ENCODE peak calls at places on chromosomes 13 and 19, in five cellular contexts. O, T, M, V and S are unnamed samples. For H3K4me1, the result is how much of the 10 kb centered on the place peaks cover.

GRCh38 chr13:109756778-109757177 is 29.6 kb downstream of the IRS2 start:
- DNase-seq in O (no peak), T (no peak), M (no peak), V (no peak), S (no peak)

GRCh38 chr13:105874808-105875207 is 660.7 kb downstream of the EFNB2 start:
- DNase-seq in O (no peak), T (no peak), M (no peak), V (no peak), S (no peak)

GRCh38 chr13:50697746-50698526 is 145.6 kb downstream of the DLEU7 start:
- DNase-seq in O (no peak), T (peak), M (no peak), V (no peak), S (no peak)

GRCh38 chr13:67792151-67792665 is 562.1 kb upstream of the PCDH9 start:
- DNase-seq in O (no peak), T (no peak), M (no peak), V (no peak), S (no peak)

GRCh38 chr13:48110132-48110868 is 15.4 kb upstream of the MED4 start:
- DNase-seq in O (no peak), T (no peak), M (no peak), V (no peak), S (no peak)

GRCh38 chr13:95155504-95155903 is 145.7 kb downstream of the ABCC4 start:
- DNase-seq in O (no peak), T (no peak), M (no peak), V (no peak), S (no peak)

GRCh38 chr13:42539670-42540069 is 34.3 kb upstream of the TNFSF11 start:
- DNase-seq in O (no peak), T (no peak), M (no peak), V (no peak), S (no peak)

GRCh38 chr13:38530492-38530891 is 156.4 kb upstream of the FREM2 start:
- DNase-seq in O (no peak), T (no peak), M (no peak), V (no peak), S (no peak)

GRCh38 chr19:34306213-34306661 is 51.9 kb downstream of the GARRE1 start:
- DNase-seq in O (no peak), T (no peak), M (no peak), V (peak), S (no peak)

GRCh38 chr13:31413531-31413930 is 213.8 kb downstream of the B3GLCT start:
- DNase-seq in O (no peak), T (no peak), M (no peak), V (no peak), S (no peak)

GRCh38 chr13:89900104-89900760 is 1447.3 kb upstream of the MIR17HG start:
- DNase-seq in O (no peak), T (no peak), M (no peak), V (no peak), S (no peak)

GRCh38 chr19:16951529-16951928 is 62.7 kb downstream of the F2RL3 start:
- DNase-seq in O (no peak), T (no peak), M (no peak), V (no peak), S (no peak)

GRCh38 chr13:71591380-71591779 is 275.6 kb downstream of the DACH1 start:
- DNase-seq in O (no peak), T (no peak), M (no peak), V (no peak), S (no peak)

GRCh38 chr13:51619614-51620013 is 35.4 kb downstream of the WDFY2 start:
- DNase-seq in O (no peak), T (no peak), M (no peak), V (no peak), S (no peak)

GRCh38 chr13:19834704-19835103 is 28.7 kb downstream of the ZMYM5 start:
- DNase-seq in O (no peak), T (peak), M (no peak), V (no peak), S (no peak)

GRCh38 chr19:53463263-53463662 is 4.3 kb upstream of the ZNF813 start:
- DNase-seq in O (peak), T (peak), M (no peak), V (peak), S (peak)

GRCh38 chr13:30504081-30504480 is 38.3 kb upstream of the HMGB1 start:
- DNase-seq in O (no peak), T (no peak), M (no peak), V (no peak), S (no peak)

GRCh38 chr19:17103177-17103576 is 27.6 kb downstream of the MYO9B start:
- DNase-seq in O (no peak), T (no peak), M (no peak), V (peak), S (no peak)

GRCh38 chr19:959935-960502 is 24.1 kb upstream of the WDR18 start:
- DNase-seq in O (no peak), T (no peak), M (no peak), V (no peak), S (no peak)

GRCh38 chr13:38868870-38869269 is 121.8 kb downstream of the STOML3 start:
- DNase-seq in O (no peak), T (no peak), M (no peak), V (no peak), S (no peak)

GRCh38 chr19:10317045-10317856 is 1.4 kb upstream of the FDX2 start:
- DNase-seq in O (no peak), T (no peak), M (no peak), V (no peak), S (no peak)

GRCh38 chr13:112074139-112074710 is 7.3 kb downstream of the SOX1 start:
- DNase-seq in O (no peak), T (no peak), M (no peak), V (no peak), S (no peak)

GRCh38 chr13:111110054-111110453 is 5.1 kb upstream of the ARHGEF7 start:
- DNase-seq in O (no peak), T (no peak), M (no peak), V (no peak), S (no peak)

GRCh38 chr13:95233026-95233635 is 68.1 kb downstream of the ABCC4 start:
- DNase-seq in O (no peak), T (no peak), M (no peak), V (no peak), S (no peak)

GRCh38 chr13:44810067-44810840 is 179.0 kb downstream of the NUFIP1 start:
- DNase-seq in O (no peak), T (peak), M (no peak), V (peak), S (peak)

GRCh38 chr13:38685974-38686571 is 804 bp upstream of the FREM2 start:
- DNase-seq in O (no peak), T (peak), M (no peak), V (no peak), S (no peak)

GRCh38 chr19:48390188-48391099 is 907 bp downstream of the KDELR1 start:
- DNase-seq in O (peak), T (peak), M (peak), V (peak), S (peak)
- TF ChIP-seq POLR2A in O (no peak), T (peak), M (no peak), V (no peak), S (no peak)

DNA sequence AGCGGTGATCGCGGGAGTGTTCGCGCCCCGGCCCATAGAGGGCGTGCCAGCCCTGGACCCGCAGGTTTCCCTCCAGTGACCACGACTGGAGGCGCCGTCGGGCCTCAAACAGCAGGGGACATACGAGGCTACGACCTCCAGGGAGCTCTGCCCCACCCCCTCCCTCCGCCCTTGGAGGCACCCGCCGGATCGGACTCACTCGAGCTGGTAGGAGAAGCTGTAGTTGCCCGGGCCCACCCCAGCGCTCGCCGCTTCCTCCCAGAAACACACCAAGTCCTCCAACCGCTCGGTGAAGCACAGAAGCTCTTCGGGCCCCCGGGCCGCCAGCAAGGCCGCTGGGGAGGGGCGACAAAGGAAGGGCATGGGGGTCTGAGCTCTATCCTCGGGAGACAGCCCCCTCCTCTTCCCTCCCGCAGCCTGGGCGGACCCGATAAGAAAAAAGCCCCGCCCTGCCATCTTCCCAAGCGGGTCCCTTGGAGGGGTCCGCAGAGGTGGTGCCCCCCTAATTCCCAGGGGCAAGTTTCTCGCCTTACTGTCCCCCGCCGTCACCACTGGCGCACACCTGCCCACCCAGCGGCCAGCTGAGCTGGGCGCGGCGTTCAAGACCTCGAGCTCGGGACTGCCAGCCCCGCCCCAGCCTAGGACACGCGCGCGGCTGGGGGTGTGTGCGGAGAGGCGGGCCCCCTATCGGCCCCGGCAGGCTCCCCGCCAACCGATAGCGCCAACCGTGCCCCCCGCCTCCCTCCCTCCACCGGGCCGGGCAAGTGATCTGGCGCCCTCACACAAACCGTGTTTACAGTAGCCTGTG is 1.0 kb downstream of the EPOR start:
- DNase-seq in O (peak), T (peak), M (no peak), V (peak), S (peak)
- H3K4me3 ChIP-seq in O (peak), T (peak), M (peak), V (no peak), S (peak)

DNA sequence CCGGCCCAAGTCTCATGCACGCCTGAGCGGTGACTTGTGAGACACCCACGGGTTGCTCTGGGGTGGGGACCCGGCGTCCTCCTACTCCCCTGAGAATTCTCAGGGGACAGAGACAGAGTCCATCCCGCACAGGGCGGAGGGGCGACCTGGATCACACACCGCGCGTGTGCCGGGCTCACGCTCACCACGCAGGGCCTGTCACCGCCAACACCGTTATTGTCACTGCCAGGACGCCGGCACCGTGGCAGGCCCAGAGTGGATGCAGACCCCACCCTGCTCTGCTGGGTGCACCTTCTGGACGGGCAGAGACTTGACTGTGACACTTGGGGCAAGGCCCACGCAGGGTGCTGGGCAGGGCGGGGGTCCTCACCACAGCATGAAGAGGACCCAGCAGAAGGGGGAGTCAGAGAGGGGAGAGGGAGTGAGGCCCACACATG is 16.2 kb downstream of the MOB3A start:
- DNase-seq in O (no peak), T (no peak), M (no peak), V (no peak), S (no peak)
- H3K4me1 ChIP-seq in O (under half), T (under half), M (under half), V (under half), S (under half)

DNA sequence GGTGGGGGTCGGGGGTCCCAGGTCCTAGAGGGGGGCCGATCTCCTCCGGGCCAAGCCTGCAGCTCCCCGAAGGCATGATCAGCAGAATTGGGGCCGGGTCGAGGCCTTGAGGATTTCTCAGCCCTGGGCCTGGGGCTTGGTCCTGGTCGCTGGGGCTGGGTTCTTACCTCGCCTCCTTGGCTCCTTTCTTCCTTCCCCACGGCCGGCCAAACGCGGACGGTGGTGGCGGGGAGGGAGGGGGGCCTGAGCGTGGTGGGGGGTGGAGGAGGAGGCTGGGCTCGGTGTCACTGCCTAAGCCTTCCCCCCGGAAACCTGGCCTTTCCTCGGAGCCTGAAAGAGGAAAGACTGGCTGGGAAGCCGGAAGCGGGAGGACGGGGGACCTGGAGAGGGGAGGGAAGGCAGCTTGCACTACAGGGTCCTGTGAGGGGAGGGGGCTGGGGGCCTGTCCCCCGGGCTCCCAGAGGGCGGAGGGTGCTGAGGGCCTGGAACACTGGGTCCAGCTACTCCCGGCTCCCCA is at the start of gene ZNF579:
- DNase-seq in O (peak), T (peak), M (peak), V (peak), S (peak)
- TF ChIP-seq POLR2A in O (no peak), T (no peak), M (no peak), V (no peak), S (peak)

GRCh38 chr13:58953638-58954037 is 1210.1 kb downstream of the DIAPH3 start:
- DNase-seq in O (no peak), T (no peak), M (no peak), V (no peak), S (no peak)
- H3K4me3 ChIP-seq in O (no peak), T (no peak), M (no peak), V (no peak), S (no peak)